ENCODE peak calls at places on chromosome 22, in ten cellular contexts. L is AG09319; F is dorsolateral prefrontal cortex; G is A673; T is stimulated activated CD4-positive, alpha-beta T cell treated with anti-CD3 and anti-CD28 coated beads, Interleukin-2, amount 100 ng/mL, for 24 hours; P is activated CD4-positive, alpha-beta T cell treated with anti-CD3 and anti-CD28 coated beads, Interleukin-2, amount 10 ng/mL, durations not matched to agents 7 days and 5 days; J is fibroblast of the aortic adventitia; A is activated CD4-positive, CD25-positive, alpha-beta regulatory T cell; X is WTC11; U is SW 1271. Z is an unnamed sample.

GRCh38 chr22:50488006-50488677 is 1.5 kb downstream of the MIOX start:
- DNase-seq in F (no peak), G (no peak), X (no peak), J (no peak), L (no peak), P (no peak), A (no peak), U (no peak), T (no peak), Z (no peak)

GRCh38 chr22:44582016-44582415 is 84.0 kb upstream of the RTL6 start:
- DNase-seq in A (no peak), L (no peak), J (no peak), G (no peak), F (peak; percentile 7), T (no peak), P (no peak), X (no peak), U (no peak), Z (no peak)

GRCh38 chr22:46041642-46042041 is 64.7 kb upstream of the WNT7B start:
- DNase-seq in F (no peak), G (no peak), L (no peak), X (peak; percentile 1), P (no peak), A (no peak), T (no peak), U (no peak), J (no peak), Z (no peak)

GRCh38 chr22:49660794-49661781 is 166.6 kb downstream of the BRD1 start:
- DNase-seq in F (no peak), P (no peak), A (no peak), T (no peak), L (no peak), J (no peak), G (no peak), U (no peak), X (peak; percentile 7), Z (no peak)

GRCh38 chr22:19120829-19121630 is 1.2 kb downstream of the DGCR2 start:
- DNase-seq in P (no peak), T (peak; percentile 49), F (no peak), J (peak; percentile 32), U (no peak), A (no peak), L (no peak), X (no peak), G (no peak), Z (no peak)

GRCh38 chr22:45533731-45534130 is 31.0 kb downstream of the FBLN1 start:
- DNase-seq in X (no peak), L (no peak), T (no peak), P (no peak), A (no peak), F (no peak), U (no peak), J (no peak), G (no peak), Z (no peak)

GRCh38 chr22:22168190-22168940 is 76.2 kb upstream of the VPREB1 start:
- DNase-seq in G (peak; percentile 79), A (no peak), L (peak; percentile 4), T (peak; percentile 4), X (no peak), J (peak; percentile 85), U (peak; percentile 1), F (no peak), P (no peak), Z (no peak)

GRCh38 chr22:32323513-32324164 is 34.0 kb upstream of the RFPL3 start:
- DNase-seq in G (no peak), F (no peak), X (no peak), P (no peak), L (no peak), T (no peak), U (no peak), J (no peak), A (no peak), Z (no peak)

GRCh38 chr22:47663615-47664605 is 901.5 kb downstream of the TBC1D22A start:
- DNase-seq in T (no peak), G (no peak), U (no peak), L (no peak), J (no peak), F (no peak), P (no peak), A (no peak), X (no peak), Z (no peak)

GRCh38 chr22:30609260-30610185 is 2.5 kb downstream of the TCN2 start:
- DNase-seq in A (no peak), L (peak; percentile 36), F (no peak), T (peak; percentile 26), P (peak; percentile 40), X (no peak), J (peak; percentile 77), G (peak; percentile 12), U (peak; percentile 13), Z (no peak)

GRCh38 chr22:17980638-17981051 is 43.7 kb downstream of the MICAL3 start:
- DNase-seq in F (no peak), P (peak; percentile 64), A (no peak), U (no peak), G (peak; percentile 54), J (no peak), L (no peak), X (no peak), T (peak; percentile 47), Z (no peak)

GRCh38 chr22:19469421-19469820 is 9.6 kb downstream of the UFD1 start:
- DNase-seq in P (no peak), U (no peak), X (no peak), J (no peak), L (no peak), A (no peak), G (no peak), T (no peak), F (no peak), Z (no peak)

GRCh38 chr22:32545801-32546200 is 71.2 kb downstream of the FBXO7 start:
- DNase-seq in U (no peak), T (no peak), F (no peak), X (no peak), A (no peak), J (peak; percentile 9), P (no peak), G (no peak), L (no peak), Z (no peak)

GRCh38 chr22:22519591-22519990 is 479 bp downstream of the ZNF280A start:
- DNase-seq in X (no peak), U (no peak), G (no peak), F (no peak), L (no peak), T (no peak), P (no peak), A (no peak), J (no peak), Z (no peak)

GRCh38 chr22:24450600-24450999 is 23.2 kb downstream of the ADORA2A start:
- DNase-seq in T (no peak), A (no peak), U (no peak), F (no peak), L (no peak), X (no peak), G (peak; percentile 99), J (no peak), P (no peak), Z (no peak)

GRCh38 chr22:44473580-44473979 is 24.5 kb downstream of the RTL6 start:
- DNase-seq in G (no peak), T (no peak), A (no peak), L (no peak), U (no peak), X (no peak), F (no peak), J (no peak), P (no peak), Z (no peak)

GRCh38 chr22:29030618-29031235 is 30.9 kb downstream of the C22orf31 start:
- DNase-seq in P (no peak), T (peak; percentile 3), X (peak; percentile 71), U (peak; percentile 6), J (peak; percentile 77), F (no peak), L (no peak), A (no peak), G (no peak), Z (peak; percentile 64)